ENCODE peak calls at places on chromosomes 12 and 14, in seven cellular contexts. E is thoracic aorta; C is CD4-positive, alpha-beta T cell; B is progenitor cell of endocrine pancreas; K is tibial artery; G is GM23338; W is fibroblast of lung. O is an unnamed sample.

GRCh38 chr12:54853933-54854538 is at the start of gene MUCL1:
- DNase-seq in K (peak; percentile 29), B (peak; percentile 46), C (peak; percentile 66), W (peak; percentile 38), E (no peak), G (peak; percentile 88), O (peak; percentile 39)

GRCh38 chr14:65170318-65170717 is 68.0 kb upstream of the MAX start:
- DNase-seq in C (no peak), K (no peak), B (no peak), W (no peak), E (no peak), G (no peak), O (no peak)

GRCh38 chr12:124767075-124767821 is 96.4 kb downstream of the SCARB1 start:
- DNase-seq in B (peak; percentile 88), W (peak; percentile 55), G (peak; percentile 76), C (peak; percentile 79), K (peak; percentile 66), E (no peak), O (peak; percentile 83)

GRCh38 chr12:102800565-102800964 is 116.5 kb downstream of the PAH start:
- DNase-seq in E (no peak), W (no peak), G (no peak), K (no peak), B (no peak), C (no peak), O (no peak)

GRCh38 chr12:57240069-57240921 is 10.7 kb downstream of the STAC3 start:
- DNase-seq in C (peak; percentile 57), E (no peak), K (no peak), B (no peak), W (peak; percentile 40), G (peak; percentile 67), O (peak; percentile 48)

GRCh38 chr12:112606611-112607366 is 184.8 kb upstream of the RPH3A start:
- DNase-seq in B (no peak), E (no peak), C (no peak), G (peak; percentile 60), K (no peak), W (no peak), O (no peak)

GRCh38 chr12:104748790-104749189 is 209.3 kb downstream of the SLC41A2 start:
- DNase-seq in B (no peak), W (peak; percentile 76), K (peak; percentile 41), E (peak; percentile 60), G (no peak), C (no peak), O (no peak)

GRCh38 chr12:27635349-27635972 is 60.8 kb upstream of the REP15 start:
- DNase-seq in E (no peak), C (no peak), G (peak; percentile 65), W (peak; percentile 58), B (no peak), K (no peak), O (no peak)

GRCh38 chr14:105534586-105534985 is 8.2 kb downstream of the TMEM121 start:
- DNase-seq in K (no peak), E (no peak), G (no peak), C (no peak), B (no peak), W (no peak), O (no peak)

GRCh38 chr14:89665262-89665661 is 248.2 kb upstream of the FOXN3 start:
- DNase-seq in W (no peak), C (no peak), B (no peak), G (no peak), K (no peak), E (no peak), O (no peak)

GRCh38 chr12:19045421-19045820 is 84.1 kb upstream of the PLEKHA5 start:
- DNase-seq in B (no peak), C (no peak), K (no peak), G (no peak), E (no peak), W (peak; percentile 40), O (no peak)

GRCh38 chr12:124687695-124688301 is 120.4 kb upstream of the NCOR2 start:
- DNase-seq in C (peak; percentile 5), K (no peak), E (no peak), W (peak; percentile 48), B (no peak), G (no peak), O (no peak)

GRCh38 chr12:42332301-42332894 is 6.4 kb downstream of the PPHLN1 start:
- DNase-seq in G (peak; percentile 40), B (no peak), C (no peak), E (no peak), K (no peak), W (peak; percentile 33), O (no peak)

GRCh38 chr14:29865299-29865698 is 62.3 kb downstream of the PRKD1 start:
- DNase-seq in B (no peak), K (no peak), C (no peak), E (no peak), G (no peak), W (peak; percentile 11), O (no peak)

GRCh38 chr14:26290007-26290530 is 307.8 kb downstream of the NOVA1 start:
- DNase-seq in W (peak; percentile 72), E (no peak), C (no peak), K (no peak), G (no peak), B (no peak), O (no peak)

GRCh38 chr14:89507926-89508460 is 91.0 kb upstream of the FOXN3 start:
- DNase-seq in B (no peak), W (peak; percentile 56), C (no peak), E (no peak), G (no peak), K (no peak), O (no peak)

GRCh38 chr12:45303955-45304354 is 88.1 kb downstream of the ANO6 start:
- DNase-seq in W (no peak), G (no peak), C (no peak), E (no peak), K (no peak), B (no peak), O (no peak)

GRCh38 chr14:62674833-62675232 is 370.4 kb downstream of the KCNH5 start:
- DNase-seq in C (no peak), W (no peak), E (no peak), G (no peak), B (no peak), K (no peak), O (no peak)

GRCh38 chr14:58272589-58273372 is 25.6 kb upstream of the ARID4A start:
- DNase-seq in C (no peak), B (no peak), K (no peak), E (no peak), G (peak; percentile 24), W (peak; percentile 36), O (no peak)

GRCh38 chr12:66859751-66860440 is 181.0 kb upstream of the GRIP1 start:
- DNase-seq in K (no peak), C (no peak), E (no peak), W (no peak), B (no peak), G (no peak), O (no peak)

GRCh38 chr12:71566655-71567054 is 97.0 kb downstream of the ZFC3H1 start:
- DNase-seq in K (no peak), B (no peak), W (no peak), E (no peak), G (no peak), C (no peak), O (no peak)

GRCh38 chr14:92677955-92678354 is 70.5 kb downstream of the LGMN start:
- DNase-seq in B (no peak), G (no peak), C (no peak), E (no peak), W (no peak), K (no peak), O (no peak)

GRCh38 chr14:97846156-97846555 is 1049.0 kb downstream of the VRK1 start:
- DNase-seq in K (no peak), B (no peak), W (no peak), E (no peak), C (no peak), G (no peak), O (no peak)

GRCh38 chr12:132736378-132736777 is 25.3 kb downstream of the ANKLE2 start:
- DNase-seq in E (no peak), G (no peak), C (no peak), W (no peak), B (no peak), K (no peak), O (no peak)

GRCh38 chr14:36996133-36996856 is 176.1 kb downstream of the SLC25A21 start:
- DNase-seq in G (no peak), K (no peak), E (no peak), W (peak; percentile 81), C (no peak), B (no peak), O (no peak)

GRCh38 chr12:29638528-29638927 is 141.0 kb upstream of the OVCH1 start:
- DNase-seq in C (no peak), E (no peak), W (no peak), G (no peak), K (no peak), B (no peak), O (no peak)
- TF ChIP-seq CTCF in C (no peak), E (no peak), W (no peak), G (no peak), K (no peak), B (no peak), O (no peak)

DNA sequence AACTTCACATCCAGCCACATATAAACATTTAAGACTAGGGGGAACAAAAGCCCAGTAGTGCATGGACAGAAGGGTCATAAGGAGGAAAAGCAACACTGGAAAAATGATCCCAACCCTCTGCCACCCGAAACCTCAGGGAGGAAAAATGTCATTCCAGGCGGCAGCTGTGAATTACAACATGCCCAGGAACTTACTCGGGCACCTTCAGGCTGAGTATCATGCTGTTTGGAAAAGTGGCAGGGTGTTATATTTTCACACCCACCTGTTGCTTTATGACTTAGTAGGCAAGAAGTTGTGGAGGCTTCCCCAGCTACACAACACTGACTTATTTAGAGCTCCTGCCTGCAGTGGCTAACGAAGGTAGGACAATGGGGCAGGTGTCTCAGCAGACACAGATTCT is 96.2 kb upstream of the IFNG-AS1 start:
- DNase-seq in E (no peak), K (no peak), G (no peak), C (no peak), B (no peak), W (no peak), O (no peak)
- TF ChIP-seq CTCF in E (no peak), K (no peak), G (no peak), C (no peak), B (no peak), W (no peak), O (no peak)

DNA sequence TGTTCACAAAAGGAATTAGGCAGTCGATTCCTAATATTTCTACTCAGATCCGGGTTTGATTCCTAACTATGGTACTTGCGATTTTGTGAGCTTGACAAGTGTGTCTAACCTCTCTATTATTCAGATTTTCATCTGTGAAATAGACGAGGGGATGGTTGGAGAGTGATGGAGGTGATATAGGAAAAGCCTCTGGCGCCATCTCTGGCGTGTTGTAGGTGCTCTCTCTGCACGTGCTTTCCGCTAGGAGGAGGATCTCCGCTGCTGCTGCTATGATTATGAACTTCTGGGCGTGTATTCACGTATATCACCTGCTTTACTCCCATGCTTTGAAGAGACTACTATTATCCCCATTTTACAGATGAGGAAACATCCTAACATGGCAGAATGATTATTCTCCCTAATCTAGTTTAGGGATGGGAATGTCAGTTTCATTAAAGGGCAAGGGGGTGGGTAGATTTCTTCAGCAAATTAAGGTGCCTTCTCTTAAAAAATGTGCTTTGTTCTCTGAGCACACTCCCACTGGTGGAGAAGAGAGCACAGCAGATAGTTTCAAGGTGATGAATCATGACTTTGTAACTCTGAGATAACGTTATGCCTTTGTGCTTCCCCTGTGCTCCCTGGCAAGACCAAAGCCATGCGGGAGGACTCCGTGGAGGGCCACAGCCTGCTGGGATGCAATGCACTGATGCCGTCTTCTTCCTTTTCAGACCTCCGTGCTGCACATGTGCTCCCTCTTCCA is 97.1 kb downstream of the PRIMA1 start:
- DNase-seq in K (no peak), W (no peak), G (peak; percentile 58), E (no peak), C (no peak), B (no peak), O (no peak)
- TF ChIP-seq CTCF in K (no peak), W (no peak), G (peak; percentile 69), E (no peak), C (no peak), B (no peak), O (no peak)

GRCh38 chr12:120851444-120851843 is 52.7 kb downstream of the SPPL3 start:
- DNase-seq in K (no peak), C (no peak), E (no peak), G (no peak), B (no peak), W (no peak), O (no peak)
- TF ChIP-seq CTCF in K (no peak), C (no peak), E (no peak), G (no peak), B (no peak), W (no peak), O (no peak)